ENCODE peak calls at places on chromosomes 1 and 21, in nine cellular contexts. One of them, this sample, is unnamed. For H3K4me1, the result is how much of the 10 kb centered on the place peaks cover.

GRCh38 chr1:235739124-235739523 is 89.5 kb upstream of the GNG4 start:
- DNase-seq in Panc1: peak
- DNase-seq in body of pancreas: peak
- DNase-seq in kidney: no peak
- DNase-seq in IMR-90: peak
- DNase-seq in GM23338: no peak
- DNase-seq in esophagus squamous epithelium: no peak
- DNase-seq in fibroblast of lung: peak
- DNase-seq in left lung: no peak
- DNase-seq in this sample: no peak

GRCh38 chr1:9823943-9824701 is at the start of gene CLSTN1:
- DNase-seq in kidney: peak
- DNase-seq in left lung: peak
- DNase-seq in body of pancreas: peak
- DNase-seq in fibroblast of lung: peak
- DNase-seq in esophagus squamous epithelium: peak
- DNase-seq in IMR-90: peak
- DNase-seq in GM23338: peak
- DNase-seq in Panc1: no peak
- DNase-seq in this sample: peak

GRCh38 chr1:55490556-55490955 is 275.4 kb upstream of the USP24 start:
- DNase-seq in esophagus squamous epithelium: no peak
- DNase-seq in kidney: no peak
- DNase-seq in fibroblast of lung: peak
- DNase-seq in body of pancreas: no peak
- DNase-seq in IMR-90: peak
- DNase-seq in left lung: no peak
- DNase-seq in GM23338: no peak
- DNase-seq in Panc1: no peak
- DNase-seq in this sample: no peak

GRCh38 chr1:75632350-75632949 is 21.5 kb upstream of the SLC44A5 start:
- DNase-seq in kidney: no peak
- DNase-seq in GM23338: peak
- DNase-seq in IMR-90: peak
- DNase-seq in body of pancreas: no peak
- DNase-seq in left lung: no peak
- DNase-seq in fibroblast of lung: peak
- DNase-seq in Panc1: no peak
- DNase-seq in esophagus squamous epithelium: no peak
- DNase-seq in this sample: no peak

GRCh38 chr1:29303201-29304024 is 67.1 kb downstream of the PTPRU start:
- DNase-seq in Panc1: no peak
- DNase-seq in body of pancreas: no peak
- DNase-seq in IMR-90: no peak
- DNase-seq in kidney: peak
- DNase-seq in GM23338: peak
- DNase-seq in left lung: peak
- DNase-seq in esophagus squamous epithelium: no peak
- DNase-seq in fibroblast of lung: no peak
- DNase-seq in this sample: no peak

GRCh38 chr1:165960136-165960535 is 132.7 kb downstream of the UCK2 start:
- DNase-seq in Panc1: no peak
- DNase-seq in esophagus squamous epithelium: no peak
- DNase-seq in body of pancreas: no peak
- DNase-seq in fibroblast of lung: no peak
- DNase-seq in kidney: no peak
- DNase-seq in GM23338: no peak
- DNase-seq in left lung: no peak
- DNase-seq in IMR-90: no peak
- DNase-seq in this sample: no peak

GRCh38 chr1:228079013-228079412 is 3.5 kb upstream of the ARF1 start:
- DNase-seq in GM23338: no peak
- DNase-seq in Panc1: no peak
- DNase-seq in left lung: no peak
- DNase-seq in kidney: peak
- DNase-seq in IMR-90: no peak
- DNase-seq in body of pancreas: no peak
- DNase-seq in fibroblast of lung: no peak
- DNase-seq in esophagus squamous epithelium: no peak
- DNase-seq in this sample: no peak

GRCh38 chr1:228048659-228049333 is 33.7 kb upstream of the ARF1 start:
- DNase-seq in Panc1: no peak
- DNase-seq in GM23338: no peak
- DNase-seq in left lung: peak
- DNase-seq in kidney: peak
- DNase-seq in IMR-90: no peak
- DNase-seq in body of pancreas: no peak
- DNase-seq in esophagus squamous epithelium: no peak
- DNase-seq in fibroblast of lung: no peak
- DNase-seq in this sample: no peak

GRCh38 chr1:15603050-15603965 is 13.9 kb upstream of the DDI2 start:
- DNase-seq in GM23338: peak
- DNase-seq in fibroblast of lung: peak
- DNase-seq in IMR-90: peak
- DNase-seq in body of pancreas: peak
- DNase-seq in left lung: peak
- DNase-seq in kidney: peak
- DNase-seq in Panc1: peak
- DNase-seq in esophagus squamous epithelium: peak
- DNase-seq in this sample: peak

GRCh38 chr1:110542730-110543129 is 23.8 kb upstream of the KCNA10 start:
- DNase-seq in GM23338: peak
- DNase-seq in IMR-90: peak
- DNase-seq in esophagus squamous epithelium: no peak
- DNase-seq in left lung: no peak
- DNase-seq in fibroblast of lung: peak
- DNase-seq in Panc1: no peak
- DNase-seq in body of pancreas: no peak
- DNase-seq in kidney: no peak
- DNase-seq in this sample: no peak

GRCh38 chr21:42737969-42738590 is 84.7 kb downstream of the PDE9A start:
- DNase-seq in Panc1: no peak
- DNase-seq in IMR-90: no peak
- DNase-seq in esophagus squamous epithelium: no peak
- DNase-seq in body of pancreas: no peak
- DNase-seq in GM23338: no peak
- DNase-seq in fibroblast of lung: peak
- DNase-seq in left lung: no peak
- DNase-seq in kidney: peak
- DNase-seq in this sample: no peak

GRCh38 chr1:196152975-196153374 is 455.3 kb downstream of the KCNT2 start:
- DNase-seq in fibroblast of lung: peak
- DNase-seq in GM23338: no peak
- DNase-seq in esophagus squamous epithelium: no peak
- DNase-seq in IMR-90: no peak
- DNase-seq in left lung: no peak
- DNase-seq in kidney: no peak
- DNase-seq in Panc1: no peak
- DNase-seq in body of pancreas: no peak
- DNase-seq in this sample: no peak

GRCh38 chr21:45078877-45079281 is 4.5 kb downstream of the ADARB1 start:
- DNase-seq in fibroblast of lung: peak
- DNase-seq in left lung: no peak
- DNase-seq in GM23338: no peak
- DNase-seq in Panc1: no peak
- DNase-seq in esophagus squamous epithelium: no peak
- DNase-seq in IMR-90: peak
- DNase-seq in body of pancreas: no peak
- DNase-seq in kidney: no peak
- DNase-seq in this sample: peak

GRCh38 chr21:45995686-45996179 is 14.2 kb downstream of the COL6A1 start:
- DNase-seq in GM23338: no peak
- DNase-seq in kidney: peak
- DNase-seq in fibroblast of lung: no peak
- DNase-seq in left lung: peak
- DNase-seq in body of pancreas: peak
- DNase-seq in Panc1: no peak
- DNase-seq in esophagus squamous epithelium: no peak
- DNase-seq in IMR-90: no peak
- DNase-seq in this sample: no peak

GRCh38 chr1:234605983-234606730 is 3.8 kb downstream of the IRF2BP2 start:
- DNase-seq in Panc1: no peak
- DNase-seq in fibroblast of lung: peak
- DNase-seq in kidney: no peak
- DNase-seq in GM23338: no peak
- DNase-seq in IMR-90: peak
- DNase-seq in body of pancreas: peak
- DNase-seq in left lung: peak
- DNase-seq in esophagus squamous epithelium: no peak
- DNase-seq in this sample: no peak

GRCh38 chr1:220770245-220770913 is 16.3 kb upstream of the MTARC1 start:
- DNase-seq in IMR-90: no peak
- DNase-seq in GM23338: no peak
- DNase-seq in esophagus squamous epithelium: peak
- DNase-seq in left lung: no peak
- DNase-seq in fibroblast of lung: no peak
- DNase-seq in kidney: no peak
- DNase-seq in body of pancreas: no peak
- DNase-seq in Panc1: no peak
- DNase-seq in this sample: no peak

GRCh38 chr1:211527006-211527405 is 35.0 kb upstream of the RD3 start:
- DNase-seq in body of pancreas: no peak
- DNase-seq in esophagus squamous epithelium: no peak
- DNase-seq in GM23338: no peak
- DNase-seq in Panc1: no peak
- DNase-seq in fibroblast of lung: no peak
- DNase-seq in left lung: no peak
- DNase-seq in kidney: no peak
- DNase-seq in IMR-90: no peak
- DNase-seq in this sample: no peak

GRCh38 chr1:184051138-184051484 is 419 bp upstream of the TSEN15 start:
- DNase-seq in left lung: no peak
- DNase-seq in esophagus squamous epithelium: no peak
- DNase-seq in IMR-90: no peak
- DNase-seq in GM23338: no peak
- DNase-seq in body of pancreas: no peak
- DNase-seq in fibroblast of lung: no peak
- DNase-seq in kidney: no peak
- DNase-seq in Panc1: no peak
- DNase-seq in this sample: no peak

DNA sequence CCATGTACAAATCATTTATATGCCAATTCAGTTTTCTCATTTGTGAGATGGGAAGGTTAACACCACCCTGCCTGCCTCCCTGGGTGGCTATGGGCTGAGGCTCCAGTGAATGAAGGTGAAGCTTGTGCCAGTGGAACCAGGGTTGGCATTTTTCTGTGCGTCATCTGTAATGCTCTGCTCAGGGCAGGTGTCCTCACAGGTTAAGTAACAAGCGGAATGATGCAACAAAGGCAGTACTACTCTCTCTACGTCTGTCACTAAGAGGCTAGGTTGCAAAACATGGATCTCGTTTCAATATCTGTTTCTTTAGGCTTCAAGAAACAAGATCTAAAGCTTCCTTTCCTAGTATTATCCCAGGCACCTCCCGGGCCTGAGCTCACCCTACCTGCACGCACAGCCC is 67.0 kb upstream of the ZNF648 start:
- DNase-seq in GM23338: no peak
- DNase-seq in fibroblast of lung: no peak
- DNase-seq in left lung: no peak
- DNase-seq in body of pancreas: no peak
- DNase-seq in Panc1: no peak
- DNase-seq in kidney: no peak
- DNase-seq in IMR-90: no peak
- DNase-seq in esophagus squamous epithelium: no peak
- DNase-seq in this sample: no peak
- H3K4me1 ChIP-seq in GM23338: under half
- H3K4me1 ChIP-seq in fibroblast of lung: under half
- H3K4me1 ChIP-seq in left lung: under half
- H3K4me1 ChIP-seq in body of pancreas: under half
- H3K4me1 ChIP-seq in Panc1: under half
- H3K4me1 ChIP-seq in kidney: under half
- H3K4me1 ChIP-seq in IMR-90: under half
- H3K4me1 ChIP-seq in esophagus squamous epithelium: under half
- H3K4me1 ChIP-seq in this sample: under half

GRCh38 chr1:202014060-202014459 is 3.7 kb downstream of the ELF3 start:
- DNase-seq in left lung: no peak
- DNase-seq in kidney: no peak
- DNase-seq in Panc1: no peak
- DNase-seq in esophagus squamous epithelium: no peak
- DNase-seq in GM23338: no peak
- DNase-seq in IMR-90: no peak
- DNase-seq in body of pancreas: no peak
- DNase-seq in fibroblast of lung: no peak
- DNase-seq in this sample: no peak

GRCh38 chr1:202012544-202013478 is 2.4 kb downstream of the ELF3 start:
- DNase-seq in IMR-90: no peak
- DNase-seq in esophagus squamous epithelium: no peak
- DNase-seq in kidney: no peak
- DNase-seq in body of pancreas: no peak
- DNase-seq in Panc1: no peak
- DNase-seq in left lung: no peak
- DNase-seq in GM23338: no peak
- DNase-seq in fibroblast of lung: no peak
- DNase-seq in this sample: no peak

GRCh38 chr1:202010042-202011015 is at the start of gene ELF3:
- DNase-seq in kidney: peak
- DNase-seq in body of pancreas: peak
- DNase-seq in fibroblast of lung: no peak
- DNase-seq in left lung: peak
- DNase-seq in IMR-90: no peak
- DNase-seq in GM23338: peak
- DNase-seq in esophagus squamous epithelium: no peak
- DNase-seq in Panc1: no peak
- DNase-seq in this sample: no peak

GRCh38 chr1:202013601-202014000 is 3.2 kb downstream of the ELF3 start:
- DNase-seq in kidney: no peak
- DNase-seq in fibroblast of lung: no peak
- DNase-seq in esophagus squamous epithelium: no peak
- DNase-seq in Panc1: no peak
- DNase-seq in body of pancreas: no peak
- DNase-seq in GM23338: no peak
- DNase-seq in IMR-90: no peak
- DNase-seq in left lung: peak
- DNase-seq in this sample: no peak

GRCh38 chr1:202011994-202012393 is 1.6 kb downstream of the ELF3 start:
- DNase-seq in body of pancreas: no peak
- DNase-seq in Panc1: no peak
- DNase-seq in kidney: no peak
- DNase-seq in fibroblast of lung: no peak
- DNase-seq in GM23338: no peak
- DNase-seq in IMR-90: no peak
- DNase-seq in esophagus squamous epithelium: no peak
- DNase-seq in left lung: no peak
- DNase-seq in this sample: no peak
- H3K4me3 ChIP-seq in body of pancreas: peak
- H3K4me3 ChIP-seq in Panc1: peak
- H3K4me3 ChIP-seq in kidney: peak
- H3K4me3 ChIP-seq in fibroblast of lung: no peak
- H3K4me3 ChIP-seq in GM23338: no peak
- H3K4me3 ChIP-seq in IMR-90: no peak
- H3K4me3 ChIP-seq in esophagus squamous epithelium: peak
- H3K4me3 ChIP-seq in left lung: peak
- H3K4me3 ChIP-seq in this sample: no peak

GRCh38 chr1:92117526-92117925 is 37.4 kb downstream of the BTBD8 start:
- DNase-seq in kidney: no peak
- DNase-seq in esophagus squamous epithelium: no peak
- DNase-seq in left lung: no peak
- DNase-seq in IMR-90: no peak
- DNase-seq in fibroblast of lung: no peak
- DNase-seq in GM23338: no peak
- DNase-seq in body of pancreas: no peak
- DNase-seq in Panc1: no peak
- DNase-seq in this sample: no peak
- H3K27ac ChIP-seq in kidney: no peak
- H3K27ac ChIP-seq in esophagus squamous epithelium: no peak
- H3K27ac ChIP-seq in left lung: no peak
- H3K27ac ChIP-seq in IMR-90: no peak
- H3K27ac ChIP-seq in fibroblast of lung: no peak
- H3K27ac ChIP-seq in GM23338: no peak
- H3K27ac ChIP-seq in body of pancreas: no peak
- H3K27ac ChIP-seq in Panc1: no peak
- H3K27ac ChIP-seq in this sample: no peak

GRCh38 chr1:207817166-207817565 is 65.3 kb downstream of the CD46 start:
- DNase-seq in GM23338: no peak
- DNase-seq in body of pancreas: no peak
- DNase-seq in esophagus squamous epithelium: no peak
- DNase-seq in IMR-90: no peak
- DNase-seq in fibroblast of lung: no peak
- DNase-seq in kidney: peak
- DNase-seq in Panc1: no peak
- DNase-seq in left lung: no peak
- DNase-seq in this sample: no peak
- H3K4me1 ChIP-seq in GM23338: under half
- H3K4me1 ChIP-seq in body of pancreas: half or more
- H3K4me1 ChIP-seq in esophagus squamous epithelium: under half
- H3K4me1 ChIP-seq in IMR-90: under half
- H3K4me1 ChIP-seq in fibroblast of lung: under half
- H3K4me1 ChIP-seq in kidney: half or more
- H3K4me1 ChIP-seq in Panc1: under half
- H3K4me1 ChIP-seq in left lung: half or more
- H3K4me1 ChIP-seq in this sample: under half